ENCODE peak calls at places on chromosomes 3 and 15, in four cellular contexts. S, U, M and X are unnamed samples.

GRCh38 chr3:117141821-117142220 is 432.2 kb downstream of the TUSC7 start:
- DNase-seq in S (no peak), U (no peak), M (no peak), X (no peak)

GRCh38 chr15:101390462-101390861 is 95.4 kb upstream of the SNRPA1 start:
- DNase-seq in S (no peak), U (no peak), M (no peak), X (no peak)

GRCh38 chr3:55885721-55886120 is 398.6 kb upstream of the WNT5A start:
- DNase-seq in S (peak), U (no peak), M (peak), X (no peak)

GRCh38 chr3:171260430-171260829 is 199.8 kb downstream of the TNIK start:
- DNase-seq in S (no peak), U (no peak), M (no peak), X (no peak)

GRCh38 chr3:25897019-25897418 is 107.1 kb downstream of the OXSM start:
- DNase-seq in S (peak), U (peak), M (no peak), X (no peak)

GRCh38 chr15:55253580-55253979 is 36.0 kb downstream of the RAB27A start:
- DNase-seq in S (peak), U (no peak), M (peak), X (no peak)

GRCh38 chr3:101011086-101011485 is 17.9 kb upstream of the ABI3BP start:
- DNase-seq in S (no peak), U (no peak), M (peak), X (no peak)

GRCh38 chr3:40109641-40110490 is 199.6 kb upstream of the EIF1B start:
- DNase-seq in S (peak), U (peak), M (no peak), X (peak)

GRCh38 chr15:62428259-62428658 is 263.2 kb upstream of the C2CD4B start:
- DNase-seq in S (no peak), U (no peak), M (no peak), X (no peak)

GRCh38 chr3:165466856-165467255 is 270.7 kb upstream of the SLITRK3 start:
- DNase-seq in S (no peak), U (no peak), M (peak), X (no peak)

GRCh38 chr15:85333132-85333831 is 47.1 kb upstream of the AKAP13 start:
- DNase-seq in S (peak), U (no peak), M (peak), X (no peak)

GRCh38 chr15:20356444-20357138 is 185.0 kb downstream of the GOLGA6L6 start:
- DNase-seq in S (peak), U (peak), M (no peak), X (peak)

GRCh38 chr3:149964296-149964695 is 6.4 kb downstream of the PFN2 start:
- DNase-seq in S (peak), U (no peak), M (peak), X (no peak)

GRCh38 chr3:100419406-100419805 is 18.1 kb downstream of the LNP1 start:
- DNase-seq in S (no peak), U (no peak), M (no peak), X (no peak)

GRCh38 chr3:65130782-65131181 is 443.0 kb upstream of the ADAMTS9 start:
- DNase-seq in S (no peak), U (no peak), M (no peak), X (no peak)

GRCh38 chr3:45123030-45123429 is 23.1 kb downstream of the CDCP1 start:
- DNase-seq in S (peak), U (no peak), M (peak), X (no peak)

GRCh38 chr15:82043726-82044372 is 2.0 kb downstream of the MEX3B start:
- DNase-seq in S (peak), U (peak), M (no peak), X (no peak)

GRCh38 chr3:168061332-168061996 is 34.3 kb downstream of the GOLIM4 start:
- DNase-seq in S (no peak), U (no peak), M (no peak), X (no peak)

GRCh38 chr3:124997303-124998246 is 58.2 kb downstream of the HEG1 start:
- DNase-seq in S (no peak), U (no peak), M (no peak), X (no peak)

GRCh38 chr3:150583028-150583427 is 20.1 kb upstream of the SELENOT start:
- DNase-seq in S (no peak), U (no peak), M (no peak), X (no peak)

GRCh38 chr3:33128706-33129105 is 14.9 kb downstream of the CRTAP start:
- DNase-seq in S (no peak), U (no peak), M (peak), X (peak)

GRCh38 chr3:112688819-112689218 is 47.9 kb upstream of the CCDC80 start:
- DNase-seq in S (no peak), U (no peak), M (no peak), X (no peak)

GRCh38 chr3:127670229-127670559 is 2.6 kb upstream of the ABTB1 start:
- DNase-seq in S (no peak), U (no peak), M (no peak), X (no peak)

GRCh38 chr3:116443096-116443793 is 2.0 kb downstream of the LSAMP start:
- DNase-seq in S (no peak), U (no peak), M (peak), X (no peak)

GRCh38 chr3:23913873-23914743 is 2.7 kb downstream of the NKIRAS1 start:
- DNase-seq in S (no peak), U (no peak), M (no peak), X (no peak)

GRCh38 chr3:43048470-43048869 is 57.4 kb downstream of the POMGNT2 start:
- DNase-seq in S (no peak), U (no peak), M (no peak), X (no peak)

GRCh38 chr3:23170306-23170705 is 32.8 kb upstream of the UBE2E2 start:
- DNase-seq in S (no peak), U (no peak), M (peak), X (no peak)

GRCh38 chr3:156448300-156448699 is 106.6 kb downstream of the SSR3 start:
- DNase-seq in S (peak), U (peak), M (peak), X (no peak)

GRCh38 chr3:56297281-56297680 is 171.0 kb downstream of the ERC2 start:
- DNase-seq in S (no peak), U (no peak), M (no peak), X (no peak)

GRCh38 chr3:184786271-184787010 is 25.5 kb upstream of the VPS8 start:
- DNase-seq in S (no peak), U (no peak), M (peak), X (no peak)

GRCh38 chr3:111352585-111352984 is 189.4 kb upstream of the CD96 start:
- DNase-seq in S (no peak), U (no peak), M (no peak), X (no peak)

GRCh38 chr3:114231616-114232015 is 5.8 kb downstream of the ZNF80 start:
- DNase-seq in S (no peak), U (no peak), M (no peak), X (no peak)

GRCh38 chr3:69368129-69368741 is 17.7 kb downstream of the FRMD4B start:
- DNase-seq in S (peak), U (no peak), M (no peak), X (no peak)

GRCh38 chr3:112377418-112378071 is 44.6 kb downstream of the CD200 start:
- DNase-seq in S (no peak), U (no peak), M (peak), X (no peak)

DNA sequence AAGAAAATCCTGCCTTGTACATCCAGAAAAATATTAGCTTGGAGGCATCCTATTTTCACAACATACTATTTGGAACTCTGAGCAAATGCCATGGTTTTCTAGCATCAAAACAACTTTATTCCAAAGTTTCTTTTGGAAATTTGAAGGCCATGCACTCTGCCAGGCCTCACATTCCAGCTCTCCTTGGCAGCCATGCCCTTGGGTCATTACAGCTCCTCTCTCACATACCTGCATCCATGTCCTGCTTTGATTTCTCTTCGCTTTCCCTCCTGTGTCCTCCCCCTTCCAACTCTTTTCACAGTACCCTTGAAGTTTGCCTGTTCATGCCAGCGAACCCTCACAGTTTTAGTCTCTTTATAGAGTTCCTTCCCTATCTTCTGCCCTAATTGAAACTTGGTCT is 70.9 kb upstream of the TPRG1 start:
- DNase-seq in S (no peak), U (no peak), M (no peak), X (no peak)
- H2AK5ac ChIP-seq in S (no peak), U (no peak), M (no peak), X (no peak)

GRCh38 chr3:188205992-188206416 is 52.0 kb downstream of the LPP start:
- DNase-seq in S (peak), U (peak), M (no peak), X (no peak)

GRCh38 chr3:188199386-188199785 is 45.4 kb downstream of the LPP start:
- DNase-seq in S (no peak), U (no peak), M (no peak), X (no peak)

GRCh38 chr3:188198760-188199327 is 44.9 kb downstream of the LPP start:
- DNase-seq in S (no peak), U (no peak), M (no peak), X (no peak)

GRCh38 chr3:188204516-188204915 is 50.6 kb downstream of the LPP start:
- DNase-seq in S (no peak), U (no peak), M (no peak), X (no peak)

DNA sequence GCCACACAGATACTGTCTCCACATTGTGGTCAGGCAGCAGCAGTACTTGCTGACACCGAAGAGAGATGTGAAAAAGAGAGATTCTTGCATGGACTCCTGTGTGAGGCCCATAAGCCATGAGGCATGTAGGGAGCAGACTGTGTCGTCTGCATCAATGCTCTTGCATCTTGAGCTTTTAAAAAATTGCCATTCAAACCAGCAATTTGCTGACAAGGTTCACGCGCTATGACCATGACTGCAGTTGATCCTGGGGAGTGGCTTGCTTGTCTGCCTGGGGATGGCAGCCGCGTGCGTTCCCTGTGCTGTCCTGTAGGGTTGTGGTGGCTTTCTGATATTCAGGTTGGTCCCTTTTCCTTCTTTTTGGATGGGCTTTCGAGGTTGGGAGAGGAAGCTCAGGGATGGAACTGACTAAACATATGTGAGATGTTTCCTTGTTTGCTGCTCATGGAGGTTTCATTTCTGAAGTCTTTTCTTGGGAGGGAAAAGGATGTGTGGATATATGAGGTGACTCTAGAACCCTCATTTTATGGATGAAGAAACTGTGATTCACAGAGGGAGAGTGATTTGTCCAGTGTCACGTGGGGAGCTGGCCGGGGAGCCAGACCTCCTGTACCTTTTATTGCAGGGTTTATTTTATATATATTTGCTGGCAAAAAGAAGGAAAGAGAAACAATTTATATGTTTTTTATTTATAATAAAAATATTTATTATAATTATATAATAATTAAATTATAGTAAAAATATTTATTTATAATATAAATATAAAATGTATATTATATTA is 48.6 kb downstream of the LPP start:
- DNase-seq in S (peak), U (peak), M (no peak), X (no peak)
- H2AK5ac ChIP-seq in S (no peak), U (no peak), M (peak), X (no peak)

DNA sequence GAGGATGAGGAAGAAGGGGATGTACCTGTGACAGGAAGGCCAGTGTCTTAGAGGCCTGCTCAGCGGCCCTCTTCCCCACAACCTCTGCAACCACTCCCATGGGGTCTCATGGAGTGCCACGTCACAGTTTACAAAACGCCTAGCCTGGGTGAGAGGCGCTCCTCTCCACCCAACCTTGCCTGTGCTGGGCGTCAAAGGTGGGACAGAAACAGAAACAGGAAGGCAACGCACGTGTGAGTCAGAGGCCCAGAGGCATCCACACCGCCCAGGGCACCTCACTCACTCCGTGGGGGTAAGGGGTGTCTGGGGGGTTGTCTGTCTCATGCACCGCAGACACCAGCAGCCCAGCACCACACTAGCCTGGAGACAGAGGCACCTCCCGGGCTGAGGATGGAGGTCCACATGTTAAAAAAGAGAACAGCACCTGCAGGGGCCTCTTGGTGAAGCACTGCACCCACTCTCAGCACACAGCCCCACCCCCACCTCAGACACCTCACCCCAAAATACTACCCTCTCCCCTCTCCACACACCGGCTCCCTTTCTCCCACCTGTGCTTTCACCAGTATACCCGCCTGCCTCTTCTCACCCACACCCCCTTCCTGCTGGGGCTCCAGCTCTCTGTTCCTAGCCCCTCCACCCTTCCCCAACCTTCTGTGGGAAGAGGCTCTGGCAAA is 4.7 kb upstream of the CALML4 start:
- DNase-seq in S (no peak), U (no peak), M (no peak), X (no peak)
- H2AK5ac ChIP-seq in S (no peak), U (no peak), M (no peak), X (peak)

DNA sequence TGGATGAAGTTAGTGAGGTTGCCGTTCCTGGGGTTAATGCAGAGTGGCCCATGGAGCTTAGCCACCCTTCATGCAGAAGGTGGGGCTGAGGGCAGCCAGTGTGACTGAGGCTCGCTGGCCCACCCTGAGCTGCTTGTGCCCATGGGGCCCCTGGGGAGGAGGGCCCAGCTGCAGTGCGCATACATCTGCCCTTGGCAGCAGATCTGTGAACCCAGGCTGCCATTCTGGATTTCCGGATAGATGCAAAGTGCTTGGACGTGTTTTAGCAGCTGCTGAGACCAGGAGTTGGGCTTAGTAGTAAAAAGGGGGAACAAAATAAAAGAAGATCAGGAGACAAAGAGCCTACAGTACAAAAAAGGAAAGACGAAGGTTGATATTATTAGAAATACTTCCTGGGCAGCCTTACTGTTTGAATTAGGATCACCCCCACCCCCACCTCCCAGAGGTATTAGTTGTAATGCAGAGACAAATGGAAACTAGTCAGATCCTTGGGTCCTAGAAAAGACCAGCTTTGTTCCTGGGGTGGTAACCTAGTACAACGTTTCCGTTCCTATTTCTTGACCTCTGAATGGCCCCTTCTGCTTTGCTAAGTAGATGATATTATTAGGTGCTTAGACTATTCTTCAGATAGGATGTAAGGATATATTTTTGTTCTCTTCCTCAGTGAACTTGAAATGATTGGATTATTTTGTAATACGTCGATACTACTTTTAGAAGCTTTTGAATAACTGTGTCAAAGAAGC is 70.3 kb downstream of the IGF1R start:
- DNase-seq in S (no peak), U (no peak), M (no peak), X (no peak)
- H2AK5ac ChIP-seq in S (peak), U (no peak), M (no peak), X (no peak)